ENCODE peak calls at places on chromosome 16, in four cellular contexts. Z is heart right ventricle, P is left lung, F is ovary. M is an unnamed sample.

GRCh38 chr16:85825326-85825725 is 25.8 kb downstream of the COX4I1 start:
- DNase-seq in Z (no peak), P (no peak), F (no peak), M (no peak)

GRCh38 chr16:52863000-52863399 is 189.7 kb downstream of the CHD9NB start:
- DNase-seq in Z (no peak), P (no peak), F (no peak), M (no peak)

GRCh38 chr16:84098939-84099338 is 17.8 kb downstream of the MBTPS1 start:
- DNase-seq in Z (no peak), P (no peak), F (no peak), M (no peak)

GRCh38 chr16:24520983-24521382 is 18.4 kb upstream of the RBBP6 start:
- DNase-seq in Z (no peak), P (no peak), F (no peak), M (no peak)

GRCh38 chr16:2436110-2436509 is 6.9 kb downstream of the CCNF start:
- DNase-seq in Z (no peak), P (no peak), F (no peak), M (no peak)

GRCh38 chr16:85055503-85056210 is 28.1 kb downstream of the KIAA0513 start:
- DNase-seq in Z (no peak), P (peak), F (no peak), M (peak)

GRCh38 chr16:86343111-86343642 is 167.2 kb upstream of the FOXF1 start:
- DNase-seq in Z (peak), P (peak), F (no peak), M (peak)

GRCh38 chr16:76577003-76577402 is 299.8 kb downstream of the CNTNAP4 start:
- DNase-seq in Z (no peak), P (no peak), F (no peak), M (no peak)

GRCh38 chr16:11224894-11225676 is 30.9 kb downstream of the SOCS1 start:
- DNase-seq in Z (peak), P (no peak), F (no peak), M (peak)
- H3K27ac ChIP-seq in Z (no peak), P (peak), F (no peak), M (peak)

GRCh38 chr16:48829911-48830310 is 219.9 kb upstream of the N4BP1 start:
- DNase-seq in Z (no peak), P (no peak), F (no peak), M (no peak)

GRCh38 chr16:48831081-48831722 is 221.2 kb upstream of the N4BP1 start:
- DNase-seq in Z (no peak), P (no peak), F (no peak), M (no peak)

GRCh38 chr16:48836641-48837040 is 226.7 kb upstream of the N4BP1 start:
- DNase-seq in Z (no peak), P (no peak), F (no peak), M (no peak)

GRCh38 chr16:48833461-48833860 is 223.5 kb upstream of the N4BP1 start:
- DNase-seq in Z (no peak), P (no peak), F (no peak), M (no peak)

DNA sequence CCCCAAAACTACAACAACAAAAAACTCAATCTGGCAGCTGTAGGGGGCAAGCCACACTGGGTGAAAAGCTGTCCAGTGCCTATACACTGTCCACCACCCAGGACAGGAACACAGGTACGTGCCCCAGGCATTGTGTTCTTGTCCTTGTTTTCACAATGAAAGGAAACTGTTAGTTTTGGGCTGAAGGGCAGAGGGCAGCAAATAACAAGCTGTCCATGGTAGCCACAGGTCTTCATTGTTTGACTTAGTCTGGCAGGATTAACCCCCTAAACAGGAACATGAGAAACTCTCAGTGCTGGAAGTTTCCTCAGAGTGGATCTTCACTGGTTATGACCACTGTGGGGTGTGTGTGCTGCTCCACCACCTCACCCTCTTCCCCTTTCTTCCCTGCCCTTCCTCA is 224.6 kb upstream of the N4BP1 start:
- DNase-seq in Z (no peak), P (no peak), F (no peak), M (no peak)
- TF ChIP-seq CTCF in Z (no peak), P (no peak), F (no peak), M (no peak)

DNA sequence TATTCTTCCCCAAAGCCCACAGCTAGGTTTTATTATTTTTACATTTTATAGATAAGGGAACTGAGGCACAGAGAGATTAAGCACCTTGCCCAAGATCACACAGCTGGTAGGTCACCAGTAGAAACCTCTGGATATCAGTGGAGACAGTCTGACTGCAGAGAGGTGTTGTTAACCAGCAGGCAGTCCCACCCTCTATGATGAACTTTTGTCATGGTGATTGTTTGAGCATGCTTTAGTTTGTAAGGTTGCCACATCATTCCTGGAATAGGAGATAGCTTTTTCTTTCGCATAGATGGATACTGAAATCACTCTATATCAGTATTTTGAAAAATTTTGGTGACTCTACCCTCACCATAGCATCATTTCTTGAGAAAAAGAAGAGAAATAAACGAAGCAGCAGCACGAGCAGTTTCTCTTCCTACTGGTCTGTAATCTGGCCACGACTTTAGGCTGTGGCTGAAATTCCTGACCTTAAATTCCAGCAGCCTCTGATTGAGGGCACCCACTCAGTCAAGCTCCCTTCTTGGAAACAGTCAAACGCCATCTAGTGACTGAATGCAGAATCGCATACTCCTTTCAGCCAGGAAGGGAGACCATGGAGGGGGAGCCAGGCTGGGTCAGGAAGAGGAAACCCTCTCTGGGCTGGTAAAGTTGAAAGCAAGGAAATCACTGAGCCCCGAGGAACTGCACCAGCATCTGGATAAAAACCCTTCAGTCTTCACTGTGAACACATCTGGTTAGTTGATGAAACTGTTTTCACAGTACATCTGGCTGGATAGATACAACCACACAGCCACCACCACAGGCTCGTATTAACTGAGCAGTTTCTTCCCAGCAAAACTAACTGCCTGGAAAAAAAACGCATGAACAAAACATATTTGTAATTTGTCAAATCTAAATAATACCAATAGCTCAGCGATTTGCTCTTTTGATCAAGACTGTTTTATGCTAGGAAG is 108.4 kb upstream of the XYLT1 start:
- DNase-seq in Z (no peak), P (no peak), F (peak), M (peak)
- H3K27ac ChIP-seq in Z (no peak), P (no peak), F (no peak), M (no peak)

DNA sequence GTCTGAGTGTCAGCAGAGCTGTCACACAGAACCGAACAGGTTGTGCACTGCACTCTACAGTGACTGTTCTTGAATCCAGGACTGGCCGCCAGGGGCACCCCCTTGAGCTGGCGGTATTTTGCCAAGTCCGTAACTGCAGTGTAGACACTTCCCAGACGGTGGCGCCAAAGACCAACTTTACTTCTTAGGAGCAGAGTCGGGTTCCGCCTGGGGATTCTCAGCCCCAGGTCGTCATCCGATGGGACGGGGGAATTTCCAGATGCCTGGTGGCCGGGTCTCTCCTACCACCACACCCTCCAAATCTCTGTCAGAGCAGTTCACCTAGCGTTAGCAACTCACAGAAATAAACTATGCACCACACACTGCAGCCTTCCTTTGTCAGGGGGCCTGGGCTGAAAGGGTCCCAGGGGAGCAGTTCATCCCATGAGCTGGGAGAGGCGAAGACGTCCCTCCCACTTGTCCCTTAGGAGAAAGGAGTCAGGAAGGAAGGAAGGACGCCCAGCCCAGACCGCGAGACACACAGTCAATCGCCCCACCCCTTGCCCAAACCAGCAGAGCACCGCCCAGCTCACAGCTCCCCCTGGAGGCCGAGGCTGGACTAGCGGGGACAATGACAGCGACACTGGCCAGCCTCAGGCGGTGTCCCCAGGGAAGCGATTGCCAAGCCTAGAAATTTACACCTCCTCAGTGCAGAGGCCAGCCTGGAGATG is 7.4 kb upstream of the RIPOR1 start:
- DNase-seq in Z (peak), P (peak), F (peak), M (peak)
- TF ChIP-seq CTCF in Z (peak), P (peak), F (peak), M (peak)

GRCh38 chr16:48295493-48296281 is 48.3 kb upstream of the ABCC11 start:
- DNase-seq in Z (no peak), P (no peak), F (no peak), M (no peak)

GRCh38 chr16:48287239-48287638 is 39.9 kb upstream of the ABCC11 start:
- DNase-seq in Z (no peak), P (no peak), F (no peak), M (no peak)

GRCh38 chr16:48292452-48292851 is 45.1 kb upstream of the ABCC11 start:
- DNase-seq in Z (no peak), P (no peak), F (no peak), M (no peak)

GRCh38 chr16:48291754-48292153 is 44.4 kb upstream of the ABCC11 start:
- DNase-seq in Z (no peak), P (no peak), F (no peak), M (no peak)

DNA sequence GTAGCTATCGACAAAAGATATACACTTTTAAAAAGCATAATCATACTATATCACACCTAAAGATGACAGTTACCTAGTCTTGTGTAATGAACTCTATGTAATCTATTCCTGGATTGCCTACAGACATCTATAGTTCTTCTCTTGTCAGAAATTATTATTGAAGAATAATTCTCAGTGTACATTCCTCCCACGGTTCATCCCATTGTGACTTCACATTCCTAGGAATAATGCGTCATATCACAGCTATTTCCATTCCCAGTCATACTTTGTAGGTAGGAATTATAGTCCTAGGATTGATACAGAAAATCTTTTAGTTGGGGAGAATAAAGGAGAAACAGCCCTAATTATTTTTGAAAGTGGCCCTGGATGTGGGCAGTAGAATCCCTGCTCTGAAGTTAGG is 44.0 kb upstream of the ABCC11 start:
- DNase-seq in Z (no peak), P (no peak), F (no peak), M (no peak)
- H3K27ac ChIP-seq in Z (no peak), P (no peak), F (no peak), M (no peak)

DNA sequence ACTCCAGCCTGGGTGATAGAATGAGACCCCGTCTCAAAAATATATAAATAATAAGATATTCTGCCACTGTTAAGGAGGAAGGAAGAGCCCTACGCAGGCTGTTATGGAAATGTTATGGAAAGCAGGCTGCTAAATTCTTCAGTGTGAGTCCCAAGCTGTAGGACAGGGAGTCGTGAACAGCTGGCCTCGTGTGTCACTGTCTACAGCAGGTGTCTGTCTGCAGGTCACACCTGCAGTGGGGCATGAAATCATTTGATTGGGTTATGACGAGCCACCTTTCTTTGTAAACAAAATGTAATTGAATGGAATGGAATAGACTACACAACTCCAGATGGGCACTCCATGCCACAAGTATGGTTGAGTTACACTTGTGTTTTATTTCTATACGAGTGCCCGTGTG is 15.6 kb upstream of the LITAF start:
- DNase-seq in Z (no peak), P (no peak), F (no peak), M (no peak)
- TF ChIP-seq CTCF in Z (no peak), P (no peak), F (no peak), M (no peak)

GRCh38 chr16:57184890-57185445 is 871 bp downstream of the PSME3IP1 start:
- DNase-seq in Z (no peak), P (no peak), F (peak), M (no peak)
- H3K27ac ChIP-seq in Z (peak), P (no peak), F (peak), M (peak)

GRCh38 chr16:51357839-51358238 is 206.8 kb upstream of the SALL1 start:
- DNase-seq in Z (no peak), P (no peak), F (no peak), M (no peak)
- TF ChIP-seq CTCF in Z (no peak), P (no peak), F (no peak), M (no peak)

GRCh38 chr16:66551362-66551761 is 1.0 kb upstream of the CKLF start:
- DNase-seq in Z (no peak), P (peak), F (no peak), M (no peak)
- H3K27ac ChIP-seq in Z (peak), P (peak), F (peak), M (no peak)

M was measured in heart left ventricle.